ENCODE peak calls at places on chromosome 15, in five cellular contexts. N is IMR-90, Y is neuronal stem cell, P is H9, U is mesendoderm. B is an unnamed sample.

GRCh38 chr15:33675246-33675645 is 293.1 kb upstream of the CHRM5 start:
- DNase-seq in N (no peak), Y (peak; percentile 17), P (no peak), U (peak; percentile 57), B (no peak)

GRCh38 chr15:38707802-38708671 is 143.4 kb upstream of the RASGRP1 start:
- DNase-seq in N (peak; percentile 80), Y (peak; percentile 58), P (peak; percentile 53), U (peak; percentile 72), B (peak; percentile 82)

GRCh38 chr15:53295574-53295973 is 463.9 kb downstream of the WDR72 start:
- DNase-seq in N (no peak), Y (no peak), P (no peak), U (no peak), B (no peak)

GRCh38 chr15:80240261-80240660 is 11.8 kb downstream of the CTXND1 start:
- DNase-seq in N (no peak), Y (no peak), P (no peak), U (no peak), B (no peak)

GRCh38 chr15:76178321-76178720 is 118.5 kb downstream of the TMEM266 start:
- DNase-seq in N (no peak), Y (no peak), P (no peak), U (no peak), B (no peak)

GRCh38 chr15:32717290-32718081 is at the start of gene GREM1:
- DNase-seq in N (peak; percentile 70), Y (peak; percentile 66), P (peak; percentile 55), U (peak; percentile 73), B (peak; percentile 73)

GRCh38 chr15:35545316-35545824 is 595 bp downstream of the DPH6 start:
- DNase-seq in N (peak; percentile 60), Y (no peak), P (peak; percentile 42), U (no peak), B (no peak)

GRCh38 chr15:62648954-62649353 is 393.6 kb upstream of the TPM1 start:
- DNase-seq in N (no peak), Y (no peak), P (no peak), U (peak; percentile 37), B (peak; percentile 21)

GRCh38 chr15:40762919-40763800 is 708 bp upstream of the GCHFR start:
- DNase-seq in N (peak; percentile 11), Y (no peak), P (peak; percentile 64), U (peak; percentile 60), B (no peak)

GRCh38 chr15:58742424-58743160 is 6.9 kb downstream of the ADAM10 start:
- DNase-seq in N (peak; percentile 92), Y (no peak), P (no peak), U (no peak), B (peak; percentile 79)

GRCh38 chr15:60722328-60723112 is 243.6 kb upstream of the ICE2 start:
- DNase-seq in N (no peak), Y (no peak), P (no peak), U (no peak), B (peak; percentile 26)

GRCh38 chr15:85743392-85744045 is 51.2 kb downstream of the KLHL25 start:
- DNase-seq in N (no peak), Y (no peak), P (no peak), U (no peak), B (no peak)

GRCh38 chr15:51366911-51367310 is 25.5 kb downstream of the GLDN start:
- DNase-seq in N (peak; percentile 52), Y (no peak), P (no peak), U (no peak), B (peak; percentile 59)

GRCh38 chr15:71116366-71116765 is 1.1 kb downstream of the THSD4 start:
- DNase-seq in N (peak; percentile 38), Y (no peak), P (no peak), U (no peak), B (no peak)

GRCh38 chr15:85582076-85582718 is 201.8 kb downstream of the AKAP13 start:
- DNase-seq in N (peak; percentile 24), Y (no peak), P (no peak), U (no peak), B (no peak)

GRCh38 chr15:63611217-63611616 is 14.0 kb downstream of the FBXL22 start:
- DNase-seq in N (no peak), Y (no peak), P (no peak), U (no peak), B (no peak)

GRCh38 chr15:29695486-29696167 is 126.6 kb downstream of the TJP1 start:
- DNase-seq in N (no peak), Y (no peak), P (no peak), U (peak; percentile 62), B (no peak)

GRCh38 chr15:99977945-99978344 is 244.7 kb upstream of the LYSMD4 start:
- DNase-seq in N (no peak), Y (no peak), P (no peak), U (no peak), B (no peak)
- H3K18ac ChIP-seq in N (no peak overlapping the region), Y (peak overlapping the region; percentile 2), P (no peak overlapping the region), U (no peak overlapping the region), B (no peak overlapping the region)

GRCh38 chr15:101062063-101062462 is 142.9 kb downstream of the LRRK1 start:
- DNase-seq in N (no peak), Y (no peak), P (peak; percentile 14), U (no peak), B (no peak)

GRCh38 chr15:101062471-101063171 is 143.5 kb downstream of the LRRK1 start:
- DNase-seq in N (no peak), Y (no peak), P (peak; percentile 82), U (peak; percentile 47), B (no peak)

GRCh38 chr15:101063891-101064794 is 145.0 kb downstream of the LRRK1 start:
- DNase-seq in N (no peak), Y (no peak), P (peak; percentile 26), U (no peak), B (no peak)

GRCh38 chr15:101064795-101065569 is 145.8 kb downstream of the LRRK1 start:
- DNase-seq in N (no peak), Y (no peak), P (no peak), U (no peak), B (no peak)

DNA sequence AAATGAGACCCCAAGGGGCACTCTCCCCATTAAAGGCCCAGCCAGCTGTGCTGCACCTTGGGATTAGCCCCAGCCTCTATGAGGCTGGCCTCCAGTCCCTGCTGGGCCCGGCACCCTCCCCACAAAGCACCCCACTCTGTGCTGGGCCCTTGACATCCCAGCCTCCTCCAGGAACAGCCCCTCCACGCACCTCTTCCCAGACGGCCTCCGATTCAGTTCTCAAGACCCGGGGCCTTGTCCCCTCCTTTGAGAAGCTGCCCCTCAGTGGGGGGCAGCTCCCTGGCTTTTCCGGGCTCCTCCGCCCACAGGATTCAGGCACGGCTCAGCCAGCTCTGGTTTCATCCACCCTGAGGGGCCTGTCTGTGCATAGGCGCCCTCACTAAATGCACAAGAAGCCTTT is 144.1 kb downstream of the LRRK1 start:
- DNase-seq in N (no peak), Y (no peak), P (peak; percentile 31), U (no peak), B (no peak)
- H3K27ac ChIP-seq in N (no peak overlapping the region), Y (no peak overlapping the region), P (no peak overlapping the region), U (no peak overlapping the region), B (no peak overlapping the region)

GRCh38 chr15:67010898-67011619 is 54.3 kb upstream of the SMAD3 start:
- DNase-seq in N (peak; percentile 54), Y (no peak), P (peak; percentile 55), U (peak; percentile 61), B (no peak)
- H3K18ac ChIP-seq in N (no peak overlapping the region), Y (no peak overlapping the region), P (no peak overlapping the region), U (no peak overlapping the region), B (peak overlapping the region; percentile 54)

GRCh38 chr15:73962409-73962808 is 29.7 kb downstream of the STOML1 start:
- DNase-seq in N (no peak), Y (no peak), P (no peak), U (no peak), B (no peak)

GRCh38 chr15:73968461-73968860 is 23.6 kb downstream of the STOML1 start:
- DNase-seq in N (no peak), Y (no peak), P (no peak), U (no peak), B (no peak)

GRCh38 chr15:73965730-73966103 is 26.4 kb downstream of the STOML1 start:
- DNase-seq in N (peak; percentile 70), Y (no peak), P (no peak), U (no peak), B (peak; percentile 79)

GRCh38 chr15:73964736-73965093 is 27.4 kb downstream of the STOML1 start:
- DNase-seq in N (peak; percentile 72), Y (peak; percentile 84), P (peak; percentile 94), U (peak; percentile 95), B (peak; percentile 84)

GRCh38 chr15:73965094-73965729 is 26.9 kb downstream of the STOML1 start:
- DNase-seq in N (no peak), Y (no peak), P (peak; percentile 67), U (peak; percentile 68), B (no peak)
- H3K27ac ChIP-seq in N (no peak overlapping the region), Y (no peak overlapping the region), P (no peak overlapping the region), U (no peak overlapping the region), B (peak overlapping the region; percentile 3)